ENCODE peak calls at places on chromosomes 2 and 18, in four cellular contexts. P is body of pancreas, N is psoas muscle, Y is Peyer's patch. F is an unnamed sample.

GRCh38 chr2:113283704-113284284 is 5.1 kb upstream of the PAX8 start:
- DNase-seq in P (peak; percentile 85), Y (no peak), N (peak; percentile 49), F (peak; percentile 50)

GRCh38 chr2:239036819-239037558 is 189.1 kb downstream of the TWIST2 start:
- DNase-seq in N (no peak), P (no peak), Y (no peak), F (no peak)

GRCh38 chr2:173462908-173463840 is 108.5 kb downstream of the CDCA7 start:
- DNase-seq in N (no peak), Y (no peak), P (no peak), F (no peak)

GRCh38 chr2:28082131-28082530 is 191.6 kb downstream of the BABAM2 start:
- DNase-seq in Y (no peak), N (no peak), P (no peak), F (no peak)

GRCh38 chr2:150413416-150413815 is 74.1 kb downstream of the RND3 start:
- DNase-seq in P (no peak), N (no peak), Y (no peak), F (no peak)

GRCh38 chr2:18500333-18500732 is 60.1 kb downstream of the RDH14 start:
- DNase-seq in P (no peak), Y (no peak), N (no peak), F (no peak)

GRCh38 chr18:7545734-7546133 is 21.4 kb upstream of the PTPRM start:
- DNase-seq in P (no peak), Y (no peak), N (no peak), F (no peak)

GRCh38 chr2:189441709-189442074 is 418 bp downstream of the WDR75 start:
- DNase-seq in Y (no peak), N (no peak), P (no peak), F (no peak)

GRCh38 chr2:5484868-5485267 is 207.3 kb upstream of the SOX11 start:
- DNase-seq in Y (no peak), P (no peak), N (no peak), F (no peak)

DNA sequence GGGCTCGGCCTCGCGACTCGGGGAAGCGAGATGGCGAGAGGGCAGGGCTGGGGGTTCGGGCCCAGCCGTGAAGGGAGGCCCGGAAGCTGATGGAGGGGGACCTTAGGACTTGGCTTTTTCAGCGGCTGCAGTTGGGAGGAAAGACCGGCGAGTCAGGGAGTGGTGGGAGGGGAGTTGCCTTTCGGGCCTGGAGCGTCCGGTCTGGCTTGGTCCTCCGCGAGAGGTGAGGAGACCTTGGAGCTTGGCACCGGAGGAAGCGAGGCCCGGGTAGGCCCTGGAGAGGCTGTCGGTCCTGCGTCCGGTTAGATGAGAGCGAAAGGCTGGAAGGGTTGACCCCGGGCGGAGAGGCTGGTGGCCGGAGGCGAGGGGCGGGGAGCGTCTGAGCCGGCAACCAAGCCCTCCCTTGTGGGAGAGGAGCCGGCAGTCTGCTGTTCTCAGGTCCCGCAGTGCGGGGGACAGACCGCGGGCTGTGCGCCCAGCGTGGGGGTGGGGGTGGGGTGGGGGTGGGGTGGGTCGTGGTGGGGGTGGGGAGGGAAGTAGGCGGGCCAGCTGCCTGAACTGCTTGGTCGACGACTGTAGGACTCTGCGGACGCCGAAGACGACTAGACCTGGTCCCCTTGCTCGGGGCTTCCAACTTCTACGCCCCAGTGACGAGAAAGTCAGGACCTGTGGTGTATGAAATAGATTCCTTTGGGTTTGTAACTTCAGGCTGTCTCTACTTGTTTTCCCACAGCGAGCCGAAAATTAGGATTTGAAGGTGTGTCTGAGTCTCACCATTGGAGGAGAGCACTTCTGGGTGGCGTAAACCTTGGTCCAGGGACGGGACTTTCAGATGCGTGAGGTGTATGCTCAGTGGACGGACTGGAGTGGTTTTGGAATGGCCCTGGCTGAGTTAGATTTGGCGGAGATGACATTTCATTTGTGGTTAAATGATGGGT is 991 bp downstream of the BIRC6 start:
- DNase-seq in P (peak; percentile 55), N (no peak), Y (peak; percentile 34), F (peak; percentile 32)
- H3K27ac ChIP-seq in P (peak overlapping the region; percentile 98), N (peak overlapping the region; percentile 99), Y (peak overlapping the region; percentile 98), F (peak overlapping the region; percentile 95)

GRCh38 chr2:30261695-30262211 is 30.4 kb downstream of the LBH start:
- DNase-seq in Y (no peak), N (no peak), P (no peak), F (no peak)
- H3K9me3 ChIP-seq in Y (no peaks in the 10 kb centered on the region), N (no peaks in the 10 kb centered on the region), P (peaks cover 4% of the 10 kb centered on the region), F (peaks cover 20% of the 10 kb centered on the region)

GRCh38 chr2:176584333-176584732 is 315.1 kb downstream of the MTX2 start:
- DNase-seq in N (no peak), P (no peak), Y (no peak), F (no peak)
- H3K4me3 ChIP-seq in N (no peak overlapping the region), P (no peak overlapping the region), Y (no peak overlapping the region), F (no peak overlapping the region)

DNA sequence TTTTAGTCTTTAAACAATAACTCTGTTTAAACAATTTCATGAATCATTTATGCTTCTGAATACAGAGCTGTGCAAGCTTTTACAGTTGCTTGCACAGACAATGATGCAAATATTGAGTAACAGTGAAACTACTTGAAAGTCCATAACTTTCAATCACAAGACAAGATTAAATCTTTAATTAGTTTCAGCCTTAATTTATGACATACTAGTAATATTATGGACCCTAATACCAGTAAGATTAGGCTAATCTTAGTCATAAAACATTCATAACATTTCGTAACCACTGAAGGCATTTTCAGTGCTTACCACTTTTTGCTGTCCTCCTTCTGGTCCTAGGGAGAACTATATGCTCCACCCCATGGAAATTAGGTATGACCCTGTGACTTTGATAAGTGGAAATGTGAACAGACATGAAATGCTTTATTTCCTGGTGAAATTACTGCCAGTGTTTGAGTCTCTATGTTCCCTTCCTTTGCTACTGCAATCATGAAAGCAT is 1.8 kb upstream of the COBLL1 start:
- DNase-seq in Y (no peak), N (no peak), P (no peak), F (no peak)
- H3K27ac ChIP-seq in Y (peak overlapping the region; percentile 8), N (no peak overlapping the region), P (peak overlapping the region; percentile 73), F (no peak overlapping the region)

GRCh38 chr2:231514225-231514950 is 15.9 kb downstream of the NMUR1 start:
- DNase-seq in Y (peak; percentile 98), N (peak; percentile 99), P (peak; percentile 98), F (peak; percentile 99)
- H3K9me3 ChIP-seq in Y (no peaks in the 10 kb centered on the region), N (no peaks in the 10 kb centered on the region), P (no peaks in the 10 kb centered on the region), F (no peaks in the 10 kb centered on the region)

GRCh38 chr18:48541026-48541746 is 2.4 kb downstream of the CTIF start:
- DNase-seq in P (peak; percentile 78), N (peak; percentile 80), Y (peak; percentile 21), F (peak; percentile 83)
- H3K4me3 ChIP-seq in P (peak overlapping the region; percentile 86), N (peak overlapping the region; percentile 77), Y (peak overlapping the region; percentile 57), F (peak overlapping the region; percentile 97)

F was measured in left ventricle myocardium inferior.